ENCODE peak calls at places on chromosomes 2 and 18, in seven cellular contexts. N is mesothelial cell of epicardium; Y is HepG2; G is astrocyte; D is CD4-positive, alpha-beta memory T cell; S is CD4-positive, alpha-beta T cell; C is PC-3. J is an unnamed sample.

GRCh38 chr2:222037211-222037610 is 261.6 kb downstream of the PAX3 start:
- DNase-seq in S (no peak), C (no peak), D (no peak), N (no peak), G (no peak), Y (no peak), J (no peak)

GRCh38 chr2:128746356-128746755 is 427.7 kb upstream of the HS6ST1 start:
- DNase-seq in G (peak; percentile 97), N (peak; percentile 72), C (no peak), Y (peak; percentile 21), S (no peak), D (no peak), J (no peak)

GRCh38 chr18:4836146-4836545 is 360.9 kb downstream of the AKAIN1 start:
- DNase-seq in Y (no peak), N (no peak), C (no peak), S (no peak), D (no peak), G (no peak), J (no peak)

GRCh38 chr2:199581935-199582336 is 124.2 kb upstream of the SATB2 start:
- DNase-seq in D (no peak), C (no peak), G (no peak), Y (no peak), N (no peak), S (no peak), J (peak; percentile 19)

GRCh38 chr2:28391564-28392296 is 928 bp upstream of the FOSL2 start:
- DNase-seq in S (peak; percentile 59), D (peak; percentile 59), G (peak; percentile 80), Y (peak; percentile 72), C (peak; percentile 81), N (no peak), J (peak; percentile 76)

GRCh38 chr2:223585691-223586090 is 16.5 kb downstream of the SCG2 start:
- DNase-seq in Y (no peak), D (no peak), N (no peak), G (peak; percentile 41), C (peak; percentile 50), S (no peak), J (peak; percentile 9)

GRCh38 chr2:15038373-15039364 is 406.2 kb downstream of the LRATD1 start:
- DNase-seq in C (peak; percentile 85), G (peak; percentile 42), D (no peak), N (no peak), Y (no peak), S (no peak), J (no peak)

GRCh38 chr2:241736111-241736510 is 1.7 kb downstream of the D2HGDH start:
- DNase-seq in N (no peak), C (no peak), D (no peak), G (no peak), S (no peak), Y (peak; percentile 52), J (no peak)

GRCh38 chr2:222734690-222735014 is 63.2 kb downstream of the MOGAT1 start:
- DNase-seq in D (no peak), C (no peak), G (no peak), N (no peak), Y (peak; percentile 49), S (no peak), J (no peak)

GRCh38 chr18:59546164-59546563 is 151.1 kb downstream of the CCBE1 start:
- DNase-seq in G (peak; percentile 89), S (no peak), C (no peak), Y (no peak), N (no peak), D (no peak), J (no peak)

GRCh38 chr2:188449992-188450391 is 158.3 kb downstream of the GULP1 start:
- DNase-seq in G (no peak), C (no peak), S (no peak), N (no peak), D (no peak), Y (no peak), J (no peak)